ENCODE peak calls at places on chromosomes 12 and 14, in four cellular contexts. C, E, D and L are unnamed samples.

GRCh38 chr12:118436986-118437385 is 60.6 kb downstream of the SUDS3 start:
- DNase-seq in C (peak), E (no peak), D (peak), L (no peak)

GRCh38 chr12:111037047-111037446 is 116.7 kb upstream of the MYL2 start:
- DNase-seq in C (no peak), E (no peak), D (no peak), L (no peak)

GRCh38 chr14:39382463-39382862 is 49.8 kb downstream of the FBXO33 start:
- DNase-seq in C (no peak), E (no peak), D (no peak), L (no peak)

GRCh38 chr12:101666017-101666728 is 31.3 kb upstream of the CHPT1 start:
- DNase-seq in C (no peak), E (peak), D (no peak), L (no peak)

GRCh38 chr12:102765736-102766135 is 151.3 kb downstream of the PAH start:
- DNase-seq in C (no peak), E (no peak), D (no peak), L (no peak)

GRCh38 chr12:104171785-104172563 is 34.0 kb upstream of the NFYB start:
- DNase-seq in C (no peak), E (no peak), D (peak), L (no peak)

GRCh38 chr14:33404054-33404453 is 465.4 kb downstream of the NPAS3 start:
- DNase-seq in C (peak), E (no peak), D (no peak), L (no peak)

GRCh38 chr12:106682594-106683234 is 91.8 kb upstream of the RIC8B start:
- DNase-seq in C (peak), E (no peak), D (peak), L (no peak)

GRCh38 chr12:132827763-132828703 is 636 bp downstream of the GOLGA3 start:
- DNase-seq in C (peak), E (no peak), D (peak), L (no peak)

GRCh38 chr14:67820428-67820881 is 876 bp downstream of the RAD51B start:
- DNase-seq in C (peak), E (no peak), D (peak), L (no peak)

GRCh38 chr12:79233341-79233761 is 368.8 kb downstream of the SYT1 start:
- DNase-seq in C (no peak), E (no peak), D (no peak), L (peak)

GRCh38 chr12:107271523-107271922 is 178.2 kb upstream of the CRY1 start:
- DNase-seq in C (no peak), E (no peak), D (no peak), L (no peak)

GRCh38 chr14:53032161-53032803 is 81.4 kb upstream of the FERMT2 start:
- DNase-seq in C (peak), E (no peak), D (no peak), L (no peak)

GRCh38 chr12:14937689-14938088 is 648 bp downstream of the ERP27 start:
- DNase-seq in C (no peak), E (no peak), D (peak), L (no peak)

GRCh38 chr12:103016381-103016780 is 58.9 kb downstream of the ASCL1 start:
- DNase-seq in C (no peak), E (no peak), D (no peak), L (no peak)

GRCh38 chr12:77947326-77947725 is 116.6 kb downstream of the NAV3 start:
- DNase-seq in C (peak), E (no peak), D (no peak), L (no peak)

GRCh38 chr12:111334393-111334915 is 34.4 kb downstream of the PHETA1 start:
- DNase-seq in C (no peak), E (no peak), D (no peak), L (no peak)

GRCh38 chr12:60257063-60257462 is 661.2 kb downstream of the SLC16A7 start:
- DNase-seq in C (peak), E (no peak), D (no peak), L (no peak)

GRCh38 chr12:117875652-117876491 is 92.9 kb downstream of the KSR2 start:
- DNase-seq in C (peak), E (peak), D (peak), L (no peak)

GRCh38 chr12:93793983-93794382 is 116.8 kb downstream of the CRADD start:
- DNase-seq in C (peak), E (no peak), D (no peak), L (no peak)

GRCh38 chr14:44339256-44339655 is 167.8 kb downstream of the FSCB start:
- DNase-seq in C (no peak), E (no peak), D (no peak), L (no peak)

GRCh38 chr14:100591453-100592371 is 4.5 kb upstream of the BEGAIN start:
- DNase-seq in C (no peak), E (no peak), D (peak), L (no peak)

GRCh38 chr12:12533238-12533829 is 29.3 kb downstream of the DUSP16 start:
- DNase-seq in C (no peak), E (no peak), D (no peak), L (peak)

GRCh38 chr14:69321601-69322330 is 61.8 kb downstream of the GALNT16 start:
- DNase-seq in C (no peak), E (no peak), D (peak), L (no peak)

GRCh38 chr14:94650444-94650775 is 38.2 kb downstream of the SERPINA3 start:
- DNase-seq in C (no peak), E (no peak), D (no peak), L (no peak)

GRCh38 chr14:80477388-80478160 is 266.3 kb upstream of the DIO2 start:
- DNase-seq in C (peak), E (no peak), D (no peak), L (no peak)

GRCh38 chr12:64522316-64522715 is 70.4 kb downstream of the TBK1 start:
- DNase-seq in C (peak), E (no peak), D (peak), L (no peak)

GRCh38 chr12:88553941-88554658 is 26.2 kb downstream of the KITLG start:
- DNase-seq in C (peak), E (no peak), D (no peak), L (peak)

GRCh38 chr14:106694638-106695393 is 1168.4 kb downstream of the TMEM121 start:
- DNase-seq in C (no peak), E (no peak), D (no peak), L (peak)

GRCh38 chr14:34181308-34181707 is 230.4 kb upstream of the EGLN3 start:
- DNase-seq in C (no peak), E (no peak), D (no peak), L (no peak)

GRCh38 chr12:89831696-89832095 is 123.1 kb upstream of the ATP2B1 start:
- DNase-seq in C (no peak), E (no peak), D (no peak), L (no peak)

GRCh38 chr12:124736115-124737039 is 127.3 kb downstream of the SCARB1 start:
- DNase-seq in C (no peak), E (no peak), D (no peak), L (no peak)

GRCh38 chr14:52033131-52033642 is 35.7 kb downstream of the NID2 start:
- DNase-seq in C (peak), E (no peak), D (no peak), L (no peak)

GRCh38 chr12:124391340-124392261 is 96.7 kb downstream of the RFLNA start:
- DNase-seq in C (peak), E (peak), D (no peak), L (no peak)

GRCh38 chr12:43858096-43858495 is 22.2 kb downstream of the TMEM117 start:
- DNase-seq in C (no peak), E (no peak), D (no peak), L (no peak)

GRCh38 chr12:115383668-115384067 is 699.7 kb upstream of the TBX3 start:
- DNase-seq in C (peak), E (no peak), D (no peak), L (no peak)

GRCh38 chr12:100331871-100332270 is 25.0 kb upstream of the SLC17A8 start:
- DNase-seq in C (no peak), E (no peak), D (no peak), L (no peak)

GRCh38 chr14:32028599-32028998 is 48.5 kb upstream of the ARHGAP5 start:
- DNase-seq in C (peak), E (no peak), D (no peak), L (no peak)